ENCODE peak calls at places on chromosome 2, in four cellular contexts. Y is NCI-H1694 treated with DMSO at 0.1 percent for 48 hours, U is heart left ventricle, N is activated B cell treated with CpG ODN at 0.5 μM for 24 hours. B is an unnamed sample.

GRCh38 chr2:145771526-145771925 is 1251.6 kb upstream of the ZEB2 start:
- DNase-seq in Y (no peak), U (no peak), N (no peak), B (no peak)

GRCh38 chr2:102737435-102737834 is 24.4 kb upstream of the TMEM182 start:
- DNase-seq in Y (no peak), U (no peak), N (no peak), B (no peak)

GRCh38 chr2:176129825-176130152 is 284 bp downstream of the HOXD8 start:
- DNase-seq in Y (peak), U (peak), N (no peak), B (peak)

GRCh38 chr2:217731805-217732204 is 271.0 kb downstream of the TNS1 start:
- DNase-seq in Y (no peak), U (no peak), N (no peak), B (no peak)

GRCh38 chr2:73112026-73112912 is 479 bp downstream of the RAB11FIP5 start:
- DNase-seq in Y (no peak), U (no peak), N (peak), B (peak)

GRCh38 chr2:50723549-50723948 is 308.4 kb downstream of the NRXN1 start:
- DNase-seq in Y (peak), U (no peak), N (no peak), B (no peak)

GRCh38 chr2:199596549-199596948 is 138.8 kb upstream of the SATB2 start:
- DNase-seq in Y (peak), U (no peak), N (no peak), B (no peak)

GRCh38 chr2:230877737-230878598 is 13.2 kb downstream of the ITM2C start:
- DNase-seq in Y (no peak), U (peak), N (no peak), B (peak)

GRCh38 chr2:30741576-30741975 is 65.7 kb downstream of the CAPN13 start:
- DNase-seq in Y (no peak), U (no peak), N (no peak), B (no peak)

GRCh38 chr2:110854355-110855081 is 122.1 kb downstream of the ACOXL start:
- DNase-seq in Y (no peak), U (no peak), N (no peak), B (no peak)

GRCh38 chr2:179572544-179572943 is 288.9 kb downstream of the ZNF385B start:
- DNase-seq in Y (no peak), U (no peak), N (no peak), B (no peak)

GRCh38 chr2:158034198-158034831 is 67.4 kb upstream of the UPP2 start:
- DNase-seq in Y (peak), U (no peak), N (no peak), B (no peak)

GRCh38 chr2:223247136-223247535 is 195.1 kb downstream of the KCNE4 start:
- DNase-seq in Y (peak), U (no peak), N (no peak), B (no peak)

GRCh38 chr2:58484201-58484600 is 243.1 kb upstream of the FANCL start:
- DNase-seq in Y (no peak), U (no peak), N (no peak), B (no peak)

GRCh38 chr2:54879598-54880355 is 156.3 kb downstream of the EML6 start:
- DNase-seq in Y (peak), U (no peak), N (no peak), B (no peak)

GRCh38 chr2:28395334-28396061 is 2.8 kb downstream of the FOSL2 start:
- DNase-seq in Y (peak), U (peak), N (no peak), B (peak)

B was measured in aorta.